ENCODE peak calls at places on chromosomes 4 and X, in eight cellular contexts. G is CD8-positive, alpha-beta memory T cell; L is PC-3; C is breast epithelium; X is suprapubic skin; U is neuronal stem cell; F is transverse colon; R is tibial artery. M is an unnamed sample.

GRCh38 chrX:103157511-103158316 is 57.2 kb upstream of the BEX4 start:
- DNase-seq in G (no peak), L (peak), C (no peak), X (no peak), U (no peak), F (no peak), R (no peak), M (peak)

GRCh38 chrX:39755152-39756032 is 342.4 kb downstream of the BCOR start:
- DNase-seq in G (no peak), L (peak), C (peak), X (peak), U (peak), F (peak), R (peak), M (no peak)

GRCh38 chr4:56424697-56425514 is 10.5 kb downstream of the PPAT start:
- DNase-seq in G (no peak), L (peak), C (no peak), X (no peak), U (no peak), F (peak), R (no peak), M (no peak)

GRCh38 chr4:135185256-135185655 is 983.7 kb upstream of the PABPC4L start:
- DNase-seq in G (no peak), L (no peak), C (no peak), X (no peak), U (no peak), F (no peak), R (no peak), M (no peak)

GRCh38 chrX:17374619-17375360 is at the start of gene NHS:
- DNase-seq in G (no peak), L (peak), C (peak), X (no peak), U (peak), F (peak), R (peak), M (no peak)

GRCh38 chr4:122674371-122674770 is 53.5 kb upstream of the IL21 start:
- DNase-seq in G (no peak), L (no peak), C (no peak), X (no peak), U (no peak), F (no peak), R (no peak), M (no peak)

GRCh38 chr4:37023504-37023903 is 221.0 kb upstream of the NWD2 start:
- DNase-seq in G (no peak), L (no peak), C (no peak), X (no peak), U (no peak), F (no peak), R (no peak), M (no peak)

GRCh38 chr4:148015058-148015457 is 283.2 kb downstream of the ARHGAP10 start:
- DNase-seq in G (no peak), L (no peak), C (no peak), X (no peak), U (no peak), F (no peak), R (no peak), M (no peak)

GRCh38 chr4:121594796-121595526 is 101.8 kb downstream of the ANXA5 start:
- DNase-seq in G (no peak), L (peak), C (no peak), X (no peak), U (no peak), F (no peak), R (no peak), M (no peak)

GRCh38 chr4:167000141-167000852 is 234.0 kb downstream of the SPOCK3 start:
- DNase-seq in G (no peak), L (peak), C (no peak), X (no peak), U (no peak), F (no peak), R (no peak), M (no peak)

GRCh38 chr4:90227177-90227576 is 100.0 kb downstream of the CCSER1 start:
- DNase-seq in G (no peak), L (no peak), C (no peak), X (no peak), U (no peak), F (no peak), R (no peak), M (no peak)

GRCh38 chr4:1862055-1862911 is 6.3 kb upstream of the LETM1 start:
- DNase-seq in G (no peak), L (no peak), C (no peak), X (no peak), U (no peak), F (no peak), R (no peak), M (no peak)
- H3K4me3 ChIP-seq in G (peak), L (no peak), C (no peak), X (peak), U (no peak), F (peak), R (peak), M (peak)

DNA sequence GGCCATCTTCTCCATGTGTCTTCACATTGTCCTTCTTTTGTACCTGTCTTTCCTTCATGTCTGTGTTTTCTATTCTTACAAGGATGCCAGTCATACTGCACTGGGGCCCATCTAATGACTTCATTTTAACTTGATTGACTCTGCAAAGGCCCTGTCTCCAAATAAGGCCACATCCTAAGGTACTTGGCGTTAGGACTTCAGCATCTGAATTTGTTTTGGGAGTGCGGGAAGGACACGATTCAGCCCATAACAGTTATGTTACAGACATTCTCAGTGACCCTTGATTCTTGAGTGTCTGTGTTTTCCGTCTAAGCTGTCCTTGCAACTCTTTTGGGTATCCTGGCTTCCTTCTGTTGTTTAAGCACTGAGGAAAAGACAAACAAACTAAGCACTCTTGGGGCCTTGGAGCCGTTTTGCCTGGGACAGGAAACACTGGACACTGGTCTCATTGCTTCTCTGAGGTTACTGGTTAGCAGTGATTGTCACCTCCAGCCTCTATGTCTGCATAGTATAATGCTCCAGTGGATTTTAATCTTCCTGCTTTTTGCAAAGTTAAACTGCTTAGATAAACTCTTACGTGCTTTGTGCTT is 80.7 kb downstream of the SNX25 start:
- DNase-seq in G (no peak), L (no peak), C (no peak), X (no peak), U (no peak), F (no peak), R (no peak), M (no peak)
- H3K27ac ChIP-seq in G (no peak), L (no peak), C (no peak), X (no peak), U (no peak), F (no peak), R (no peak), M (no peak)

GRCh38 chr4:114368751-114369150 is 229.9 kb upstream of the UGT8 start:
- DNase-seq in G (no peak), L (no peak), C (no peak), X (no peak), U (no peak), F (no peak), R (no peak), M (no peak)
- H3K4me3 ChIP-seq in G (no peak), L (no peak), C (no peak), X (no peak), U (no peak), F (no peak), R (no peak), M (no peak)

DNA sequence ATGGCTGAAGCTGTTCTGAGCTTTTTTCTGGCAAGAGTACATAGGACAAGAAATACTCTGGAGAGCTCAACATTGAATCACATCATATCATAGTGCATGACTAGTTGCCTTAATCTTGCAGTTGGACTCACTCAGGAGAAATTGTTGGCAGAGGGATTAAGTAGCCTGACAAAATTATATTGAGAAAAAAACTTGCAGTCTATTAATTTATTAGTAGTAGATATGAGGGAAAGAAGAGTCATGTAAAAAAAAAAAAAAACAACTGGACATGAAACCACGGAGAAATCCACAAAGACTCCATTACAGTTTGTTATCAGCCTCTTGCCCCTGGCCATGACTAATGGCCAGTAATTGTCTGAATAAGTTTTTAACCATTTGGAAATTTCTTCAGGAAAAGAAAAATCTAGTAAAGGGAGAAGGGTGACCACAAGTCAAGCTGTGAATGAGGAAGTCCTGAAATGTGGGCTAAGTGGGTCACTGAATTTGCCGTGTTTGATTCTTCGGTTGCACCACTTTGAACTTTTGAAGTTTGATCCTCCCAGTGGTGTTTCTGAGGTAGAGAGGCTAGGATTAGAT is 45.6 kb downstream of the FHL1 start:
- DNase-seq in G (no peak), L (peak), C (no peak), X (no peak), U (no peak), F (no peak), R (no peak), M (no peak)
- H3K27ac ChIP-seq in G (no peak), L (no peak), C (no peak), X (no peak), U (no peak), F (peak), R (no peak), M (no peak)